ENCODE peak calls at places on chromosome 6, in five cellular contexts. One of them, this sample, is unnamed.

GRCh38 chr6:155694429-155694795 is 238.8 kb upstream of the NOX3 start:
- DNase-seq in mesendoderm: no peak
- DNase-seq in MM.1S: no peak
- DNase-seq in AG04450: no peak
- DNase-seq in lower lobe of right lung: no peak
- DNase-seq in this sample: no peak

GRCh38 chr6:45808041-45808440 is 207.6 kb downstream of the CLIC5 start:
- DNase-seq in mesendoderm: no peak
- DNase-seq in MM.1S: no peak
- DNase-seq in AG04450: no peak
- DNase-seq in lower lobe of right lung: no peak
- DNase-seq in this sample: no peak

GRCh38 chr6:110331816-110332215 is 26.3 kb downstream of the METTL24 start:
- DNase-seq in mesendoderm: peak; percentile 76
- DNase-seq in MM.1S: no peak
- DNase-seq in AG04450: no peak
- DNase-seq in lower lobe of right lung: no peak
- DNase-seq in this sample: no peak

GRCh38 chr6:25083784-25084507 is 148.2 kb upstream of the RIPOR2 start:
- DNase-seq in mesendoderm: no peak
- DNase-seq in MM.1S: no peak
- DNase-seq in AG04450: no peak
- DNase-seq in lower lobe of right lung: no peak
- DNase-seq in this sample: no peak

GRCh38 chr6:170545405-170545804 is 7.7 kb downstream of the PSMB1 start:
- DNase-seq in mesendoderm: no peak
- DNase-seq in MM.1S: no peak
- DNase-seq in AG04450: peak; percentile 44
- DNase-seq in lower lobe of right lung: no peak
- DNase-seq in this sample: no peak

GRCh38 chr6:124148225-124148624 is 344.6 kb downstream of the NKAIN2 start:
- DNase-seq in mesendoderm: no peak
- DNase-seq in MM.1S: no peak
- DNase-seq in AG04450: no peak
- DNase-seq in lower lobe of right lung: no peak
- DNase-seq in this sample: no peak

GRCh38 chr6:129695373-129696027 is 14.5 kb downstream of the ARHGAP18 start:
- DNase-seq in mesendoderm: no peak
- DNase-seq in MM.1S: no peak
- DNase-seq in AG04450: no peak
- DNase-seq in lower lobe of right lung: no peak
- DNase-seq in this sample: no peak

GRCh38 chr6:120198033-120198432 is 848.5 kb upstream of the MAN1A1 start:
- DNase-seq in mesendoderm: peak; percentile 92
- DNase-seq in MM.1S: no peak
- DNase-seq in AG04450: no peak
- DNase-seq in lower lobe of right lung: no peak
- DNase-seq in this sample: no peak

GRCh38 chr6:170393807-170394399 is 87.3 kb downstream of the FAM120B start:
- DNase-seq in mesendoderm: no peak
- DNase-seq in MM.1S: no peak
- DNase-seq in AG04450: no peak
- DNase-seq in lower lobe of right lung: no peak
- DNase-seq in this sample: no peak

GRCh38 chr6:116450769-116451740 is 10.1 kb upstream of the CALHM6 start:
- DNase-seq in mesendoderm: no peak
- DNase-seq in MM.1S: no peak
- DNase-seq in AG04450: no peak
- DNase-seq in lower lobe of right lung: peak; percentile 53
- DNase-seq in this sample: no peak

GRCh38 chr6:35491558-35492541 is 5.0 kb downstream of the TEAD3 start:
- DNase-seq in mesendoderm: no peak
- DNase-seq in MM.1S: no peak
- DNase-seq in AG04450: no peak
- DNase-seq in lower lobe of right lung: no peak
- DNase-seq in this sample: no peak

DNA sequence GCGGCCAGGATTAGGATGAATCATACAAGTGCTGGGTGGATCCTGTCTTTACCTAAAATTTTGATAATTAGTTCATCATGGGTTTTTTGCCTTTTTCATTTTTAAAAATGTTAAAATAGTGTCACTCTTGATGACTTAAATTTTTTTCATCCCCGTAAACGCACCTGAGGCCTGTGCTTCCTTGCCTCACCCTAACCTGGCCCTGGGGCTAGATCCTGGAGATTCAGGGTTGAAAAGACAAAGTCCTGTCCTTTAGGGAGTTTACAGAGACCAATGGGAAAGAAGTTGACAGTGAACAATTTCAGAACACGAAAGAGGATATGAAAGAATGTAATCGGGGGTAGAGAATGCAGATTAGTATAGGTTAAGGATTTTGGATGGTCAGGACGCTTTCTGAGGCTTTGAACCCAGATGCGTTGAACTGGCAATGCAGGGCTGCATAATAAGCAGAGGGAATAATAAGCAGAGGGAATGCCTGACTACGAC is 1.6 kb upstream of the FBXO5 start:
- DNase-seq in mesendoderm: peak; percentile 45
- DNase-seq in MM.1S: no peak
- DNase-seq in AG04450: no peak
- DNase-seq in lower lobe of right lung: no peak
- DNase-seq in this sample: no peak
- H3K4me3 ChIP-seq in mesendoderm: peak overlapping the region; percentile 96
- H3K4me3 ChIP-seq in MM.1S: peak overlapping the region; percentile 78
- H3K4me3 ChIP-seq in AG04450: peak overlapping the region; percentile 92
- H3K4me3 ChIP-seq in lower lobe of right lung: peak overlapping the region; percentile 68
- H3K4me3 ChIP-seq in this sample: peak overlapping the region; percentile 94

GRCh38 chr6:142879076-142879475 is 65.9 kb downstream of the HIVEP2 start:
- DNase-seq in mesendoderm: no peak
- DNase-seq in MM.1S: no peak
- DNase-seq in AG04450: no peak
- DNase-seq in lower lobe of right lung: no peak
- DNase-seq in this sample: no peak

GRCh38 chr6:142881771-142882170 is 63.2 kb downstream of the HIVEP2 start:
- DNase-seq in mesendoderm: peak; percentile 85
- DNase-seq in MM.1S: no peak
- DNase-seq in AG04450: no peak
- DNase-seq in lower lobe of right lung: no peak
- DNase-seq in this sample: no peak

GRCh38 chr6:142879527-142879926 is 65.4 kb downstream of the HIVEP2 start:
- DNase-seq in mesendoderm: peak; percentile 81
- DNase-seq in MM.1S: no peak
- DNase-seq in AG04450: no peak
- DNase-seq in lower lobe of right lung: no peak
- DNase-seq in this sample: no peak

GRCh38 chr6:142881290-142881689 is 63.7 kb downstream of the HIVEP2 start:
- DNase-seq in mesendoderm: no peak
- DNase-seq in MM.1S: no peak
- DNase-seq in AG04450: no peak
- DNase-seq in lower lobe of right lung: no peak
- DNase-seq in this sample: no peak

GRCh38 chr6:142878407-142878806 is 66.6 kb downstream of the HIVEP2 start:
- DNase-seq in mesendoderm: peak; percentile 70
- DNase-seq in MM.1S: no peak
- DNase-seq in AG04450: no peak
- DNase-seq in lower lobe of right lung: no peak
- DNase-seq in this sample: no peak
- H3K27ac ChIP-seq in mesendoderm: no peak overlapping the region
- H3K27ac ChIP-seq in MM.1S: no peak overlapping the region
- H3K27ac ChIP-seq in AG04450: no peak overlapping the region
- H3K27ac ChIP-seq in lower lobe of right lung: no peak overlapping the region
- H3K27ac ChIP-seq in this sample: no peak overlapping the region

GRCh38 chr6:42370323-42370985 is 81.3 kb downstream of the TRERF1 start:
- DNase-seq in mesendoderm: no peak
- DNase-seq in MM.1S: no peak
- DNase-seq in AG04450: no peak
- DNase-seq in lower lobe of right lung: no peak
- DNase-seq in this sample: no peak
- H3K4me3 ChIP-seq in mesendoderm: no peak overlapping the region
- H3K4me3 ChIP-seq in MM.1S: no peak overlapping the region
- H3K4me3 ChIP-seq in AG04450: no peak overlapping the region
- H3K4me3 ChIP-seq in lower lobe of right lung: no peak overlapping the region
- H3K4me3 ChIP-seq in this sample: no peak overlapping the region

GRCh38 chr6:3402310-3403243 is 54.3 kb downstream of the SLC22A23 start:
- DNase-seq in mesendoderm: no peak
- DNase-seq in MM.1S: no peak
- DNase-seq in AG04450: no peak
- DNase-seq in lower lobe of right lung: no peak
- DNase-seq in this sample: no peak
- H3K27ac ChIP-seq in mesendoderm: no peak overlapping the region
- H3K27ac ChIP-seq in MM.1S: no peak overlapping the region
- H3K27ac ChIP-seq in AG04450: no peak overlapping the region
- H3K27ac ChIP-seq in lower lobe of right lung: no peak overlapping the region
- H3K27ac ChIP-seq in this sample: no peak overlapping the region

GRCh38 chr6:63652980-63653379 is 17.4 kb downstream of the PHF3 start:
- DNase-seq in mesendoderm: no peak
- DNase-seq in MM.1S: peak; percentile 17
- DNase-seq in AG04450: no peak
- DNase-seq in lower lobe of right lung: no peak
- DNase-seq in this sample: no peak
- H3K4me3 ChIP-seq in mesendoderm: no peak overlapping the region
- H3K4me3 ChIP-seq in MM.1S: no peak overlapping the region
- H3K4me3 ChIP-seq in AG04450: no peak overlapping the region
- H3K4me3 ChIP-seq in lower lobe of right lung: no peak overlapping the region
- H3K4me3 ChIP-seq in this sample: no peak overlapping the region

This sample was measured in upper lobe of right lung.